ENCODE peak calls at places on chromosomes 4 and X, in nine cellular contexts. A, H, N, Q, Z, S, V, T and B are unnamed samples.

GRCh38 chr4:152021788-152022438 is 261.1 kb upstream of the GATB start:
- DNase-seq in N (no peak), H (peak), V (no peak), Z (no peak), Q (peak), T (no peak), S (no peak), A (no peak), B (no peak)

GRCh38 chr4:126799471-126799870 is 833.3 kb upstream of the INTU start:
- DNase-seq in S (no peak), H (no peak), T (no peak), Q (no peak), Z (no peak), N (no peak), A (no peak), V (no peak), B (no peak)

GRCh38 chr4:177041356-177041755 is 248.6 kb upstream of the VEGFC start:
- DNase-seq in Q (no peak), N (no peak), H (no peak), V (no peak), Z (no peak), S (no peak), T (no peak), A (no peak), B (no peak)

GRCh38 chr4:122540827-122541226 is 80.0 kb downstream of the IL21 start:
- DNase-seq in T (no peak), V (no peak), A (no peak), Z (no peak), N (no peak), H (no peak), Q (no peak), S (no peak), B (no peak)

GRCh38 chr4:8082517-8083055 is 76.0 kb downstream of the ABLIM2 start:
- DNase-seq in Z (no peak), N (no peak), A (no peak), Q (no peak), H (peak), V (no peak), S (no peak), T (no peak), B (no peak)

GRCh38 chrX:19865567-19866363 is 21.6 kb downstream of the SH3KBP1 start:
- DNase-seq in V (no peak), A (no peak), H (no peak), N (no peak), Z (no peak), Q (no peak), S (no peak), T (no peak), B (peak)

GRCh38 chr4:43837171-43837570 is 611.4 kb downstream of the KCTD8 start:
- DNase-seq in Z (no peak), S (no peak), Q (no peak), V (no peak), N (peak), T (no peak), H (no peak), A (no peak), B (no peak)

GRCh38 chrX:23819385-23820234 is 36.6 kb downstream of the SAT1 start:
- DNase-seq in S (no peak), N (no peak), Z (no peak), Q (no peak), V (no peak), A (no peak), T (no peak), H (no peak), B (no peak)

GRCh38 chr4:27887646-27888045 is 1027.0 kb downstream of the STIM2 start:
- DNase-seq in H (no peak), V (no peak), Q (no peak), N (no peak), Z (no peak), S (no peak), A (no peak), T (no peak), B (no peak)

GRCh38 chr4:86916392-86916791 is 18.4 kb upstream of the AFF1 start:
- DNase-seq in H (no peak), Z (no peak), N (no peak), Q (no peak), A (no peak), T (no peak), V (no peak), S (no peak), B (no peak)

DNA sequence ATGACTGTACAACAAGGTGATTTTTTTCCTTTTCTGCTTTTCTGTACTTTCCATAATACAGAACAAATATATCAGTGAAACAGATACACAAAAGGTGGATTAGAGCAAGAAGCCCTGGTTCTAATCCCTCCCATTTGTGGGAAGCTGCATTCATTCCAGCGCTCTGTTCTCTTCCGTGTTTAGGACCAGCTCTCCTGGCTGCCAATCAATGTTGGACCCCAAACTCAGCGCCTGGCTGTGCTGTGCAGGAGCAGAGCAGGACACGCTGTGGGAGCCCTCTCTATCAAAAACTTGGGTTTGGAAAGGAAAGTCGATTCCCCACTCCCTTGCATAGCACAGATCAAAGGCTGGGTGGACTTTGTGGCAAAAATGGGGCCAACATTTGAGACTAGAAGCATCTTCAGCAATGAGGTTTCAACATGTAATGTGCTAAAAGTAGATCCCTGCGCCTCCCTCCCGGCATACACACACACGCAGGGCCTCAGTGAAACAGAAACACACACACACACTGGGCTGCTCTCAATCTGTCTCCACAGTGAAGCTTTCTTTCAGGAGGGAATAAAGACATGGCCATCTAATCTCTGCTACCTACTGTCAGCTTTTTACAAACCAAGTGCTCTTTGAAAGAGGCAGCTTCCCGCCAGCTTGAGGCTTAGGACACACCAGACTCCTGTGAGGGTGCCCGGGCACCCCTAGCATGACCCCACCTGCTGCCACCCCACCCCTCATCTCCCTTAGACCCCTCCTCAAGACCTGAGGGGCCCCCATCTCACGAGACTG is 12.2 kb downstream of the WDR1 start:
- DNase-seq in H (no peak), T (no peak), Q (no peak), A (no peak), Z (no peak), S (peak), N (no peak), V (peak), B (no peak)
- H3K27ac ChIP-seq in H (peak), T (no peak), Q (peak), A (no peak), Z (peak), S (peak), N (no peak), V (peak), B (peak)

GRCh38 chr4:90357117-90357710 is 230.0 kb downstream of the CCSER1 start:
- DNase-seq in T (no peak), S (peak), Z (no peak), Q (no peak), A (peak), H (no peak), N (peak), V (no peak), B (no peak)
- TF ChIP-seq CTCF in T (peak), S (peak), Z (peak), Q (peak), A (peak), H (peak), N (peak), V (peak), B (peak)

GRCh38 chr4:2932951-2933565 is 30.1 kb downstream of the NOP14 start:
- DNase-seq in S (no peak), T (peak), N (no peak), Q (no peak), H (no peak), V (peak), A (peak), Z (no peak), B (no peak)
- H3K27ac ChIP-seq in S (peak), T (no peak), N (no peak), Q (peak), H (peak), V (peak), A (peak), Z (peak), B (no peak)

DNA sequence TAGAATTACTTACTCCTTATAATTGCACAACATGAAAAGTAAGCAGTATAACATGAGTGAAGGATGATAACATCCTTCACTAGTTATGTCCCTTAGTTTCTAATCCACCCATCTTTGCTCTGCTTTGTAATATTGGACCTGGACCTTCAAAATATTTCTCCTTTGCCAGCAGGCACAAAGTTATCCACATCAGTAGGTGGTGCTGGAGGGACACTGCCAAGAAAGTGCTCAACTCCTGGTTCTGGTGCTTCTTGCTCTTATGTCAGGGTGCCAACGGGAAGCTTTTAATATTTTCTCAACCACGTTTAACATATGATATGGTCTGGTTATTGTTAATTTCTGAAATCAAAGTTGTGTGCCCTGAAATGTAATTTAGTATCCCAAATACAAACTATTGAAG is 49.1 kb downstream of the TMEM165 start:
- DNase-seq in H (no peak), Q (no peak), T (peak), S (peak), A (no peak), Z (no peak), N (peak), V (no peak), B (no peak)
- TF ChIP-seq CTCF in H (peak), Q (no peak), T (peak), S (peak), A (peak), Z (no peak), N (peak), V (peak), B (peak)

DNA sequence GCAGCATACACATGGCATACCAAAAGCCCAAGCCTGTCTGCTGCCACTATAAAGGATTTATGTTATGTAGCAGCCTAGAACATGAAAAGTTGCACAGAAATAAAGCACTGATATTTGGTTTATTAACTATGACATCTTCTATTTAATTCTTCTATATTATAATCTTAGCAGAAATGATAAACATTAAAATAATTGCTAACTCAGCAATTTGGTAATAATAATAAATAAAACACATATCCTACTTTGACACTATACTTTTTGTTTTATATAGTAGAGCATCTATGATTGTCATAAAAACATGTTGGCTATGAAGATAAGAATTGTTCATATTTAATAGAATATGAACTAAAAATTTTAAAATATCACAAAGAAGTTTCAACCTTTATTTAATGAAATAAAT is 1733.3 kb upstream of the IGFBP7 start:
- DNase-seq in T (no peak), A (no peak), Z (no peak), H (no peak), Q (no peak), N (no peak), V (no peak), S (no peak), B (no peak)
- H3K27ac ChIP-seq in T (no peak), A (no peak), Z (no peak), H (no peak), Q (no peak), N (no peak), V (no peak), S (no peak), B (no peak)

GRCh38 chr4:145888393-145888792 is 50.2 kb downstream of the ZNF827 start:
- DNase-seq in V (no peak), T (no peak), S (no peak), Q (no peak), A (no peak), N (peak), Z (no peak), H (no peak), B (no peak)
- TF ChIP-seq CTCF in V (no peak), T (no peak), S (peak), Q (no peak), A (peak), N (peak), Z (no peak), H (no peak), B (peak)

DNA sequence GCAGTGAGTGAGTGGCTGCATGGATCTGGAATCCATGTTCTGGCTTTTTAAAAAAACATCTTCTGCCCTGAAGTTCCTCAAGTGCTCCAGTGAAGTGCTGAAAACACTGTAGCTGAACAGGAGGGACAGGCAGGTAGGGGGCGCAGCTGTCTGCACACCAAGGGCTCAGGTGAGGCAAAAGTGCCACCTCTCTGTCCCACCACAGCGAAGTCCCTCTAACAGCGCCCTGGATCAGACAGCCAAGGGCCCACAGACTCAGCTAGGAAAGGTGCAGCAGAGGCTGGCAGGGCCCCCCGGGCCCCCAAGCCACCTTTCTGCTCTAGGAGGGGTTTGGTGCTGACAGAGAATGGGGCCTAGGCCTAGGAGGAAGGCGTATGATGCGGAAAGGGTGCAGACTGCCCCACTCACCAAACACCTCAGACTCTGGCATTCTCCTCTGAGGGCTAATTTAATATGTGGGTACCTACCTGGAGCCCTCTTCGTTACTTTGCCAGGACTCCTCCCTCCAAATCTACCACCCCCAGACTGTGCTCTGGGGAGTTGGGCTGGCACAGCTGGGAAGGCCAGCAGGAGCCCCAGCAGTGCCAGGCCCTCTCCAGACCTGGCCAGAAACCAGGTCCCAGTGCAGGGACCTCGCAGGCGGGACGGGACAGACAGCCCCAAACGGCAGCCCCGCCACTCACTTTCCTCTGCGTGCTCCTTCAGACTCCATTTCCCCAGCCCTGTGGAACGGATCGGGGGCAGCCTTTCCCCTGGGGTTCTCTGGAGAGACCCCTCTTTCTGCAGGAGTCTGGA is 73.7 kb downstream of the ENPP6 start:
- DNase-seq in S (no peak), V (no peak), Z (no peak), N (peak), T (no peak), A (no peak), H (no peak), Q (no peak), B (no peak)
- H3K27ac ChIP-seq in S (no peak), V (no peak), Z (no peak), N (no peak), T (no peak), A (no peak), H (no peak), Q (no peak), B (no peak)

DNA sequence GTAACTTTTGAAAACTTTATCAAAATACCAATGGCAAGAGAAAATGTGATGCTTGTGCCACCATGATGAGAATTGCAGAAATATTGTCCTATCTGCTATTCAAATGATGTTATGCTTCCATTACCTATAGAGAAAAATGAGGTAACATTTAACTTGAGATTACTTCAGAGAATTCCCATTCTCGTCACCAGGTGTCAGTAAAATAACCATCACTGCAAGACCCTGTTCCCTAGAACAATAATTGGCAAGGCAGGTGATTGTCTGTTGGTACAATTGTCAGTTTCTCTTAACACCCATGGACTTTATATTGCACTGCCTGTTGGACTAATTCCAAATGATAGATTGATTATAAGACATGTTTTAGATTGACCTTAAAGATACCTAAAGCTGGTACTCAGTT is 179.9 kb downstream of the GABRG1 start:
- DNase-seq in Z (no peak), V (no peak), S (no peak), N (peak), T (no peak), A (peak), H (no peak), Q (no peak), B (no peak)
- TF ChIP-seq CTCF in Z (no peak), V (no peak), S (no peak), N (peak), T (no peak), A (peak), H (no peak), Q (no peak), B (peak)

GRCh38 chr4:89296871-89297270 is 10.7 kb downstream of the GPRIN3 start:
- DNase-seq in N (no peak), A (no peak), T (no peak), S (no peak), V (no peak), Q (no peak), H (no peak), Z (no peak), B (no peak)

GRCh38 chr4:89296399-89296798 is 11.2 kb downstream of the GPRIN3 start:
- DNase-seq in S (no peak), A (no peak), Z (no peak), Q (no peak), H (no peak), V (no peak), N (no peak), T (no peak), B (no peak)

GRCh38 chr4:89293299-89293698 is 14.3 kb downstream of the GPRIN3 start:
- DNase-seq in Z (no peak), A (no peak), H (no peak), N (no peak), V (no peak), S (no peak), T (no peak), Q (no peak), B (no peak)

GRCh38 chr4:89295415-89295927 is 12.1 kb downstream of the GPRIN3 start:
- DNase-seq in N (no peak), Z (no peak), T (no peak), Q (no peak), V (no peak), A (no peak), S (no peak), H (no peak), B (no peak)

GRCh38 chr4:89294583-89295244 is 12.9 kb downstream of the GPRIN3 start:
- DNase-seq in N (no peak), H (no peak), T (no peak), V (no peak), Z (no peak), A (no peak), S (no peak), Q (no peak), B (no peak)
- H3K27ac ChIP-seq in N (no peak), H (no peak), T (no peak), V (no peak), Z (no peak), A (no peak), S (no peak), Q (no peak), B (no peak)

GRCh38 chr4:96486563-96486962 is 646.7 kb downstream of the PDHA2 start:
- DNase-seq in Q (no peak), Z (no peak), H (no peak), V (no peak), T (no peak), S (no peak), N (no peak), A (no peak), B (no peak)

DNA sequence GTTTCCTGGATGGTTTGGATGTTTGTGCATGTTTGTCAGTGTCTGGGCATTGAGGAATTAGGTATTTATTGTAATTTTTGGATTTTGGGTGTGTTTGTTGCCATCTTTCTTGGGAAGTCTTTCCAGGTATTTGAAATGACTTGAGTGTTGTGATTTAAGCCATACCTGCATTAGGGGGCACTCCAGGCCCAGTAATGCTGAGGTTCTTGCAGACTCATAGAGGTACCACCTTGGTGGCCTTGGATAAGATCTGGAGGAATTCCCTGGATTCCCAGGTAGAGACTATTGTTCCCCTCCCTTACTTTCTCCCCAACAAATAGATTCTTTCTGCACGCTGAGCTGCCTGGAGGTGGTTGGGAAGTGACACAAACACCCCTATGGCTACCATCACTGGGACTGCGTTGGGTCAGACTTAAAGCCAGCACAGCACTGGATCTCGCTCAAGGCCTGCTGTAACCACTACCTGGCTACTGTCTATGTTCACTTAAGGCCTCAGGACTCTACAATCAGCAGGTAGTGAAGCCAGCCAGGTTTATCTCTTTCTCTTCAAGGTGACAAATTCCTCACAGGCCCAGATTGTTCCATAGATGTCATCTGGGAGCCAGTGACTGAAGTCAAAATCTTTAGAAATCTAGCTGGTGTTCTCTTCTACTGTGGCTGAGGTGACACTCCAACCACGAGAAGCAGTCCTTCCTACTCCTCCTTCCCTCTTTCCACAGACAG is 643.6 kb downstream of the PDHA2 start:
- DNase-seq in Z (no peak), V (no peak), A (no peak), H (no peak), S (peak), Q (no peak), N (peak), T (no peak), B (peak)
- TF ChIP-seq CTCF in Z (no peak), V (no peak), A (no peak), H (no peak), S (peak), Q (no peak), N (no peak), T (no peak), B (peak)